ENCODE peak calls at places on chromosomes 16 and 17, in four cellular contexts. V is left ventricle myocardium inferior, A is NT2/D1, K is ACHN. X is an unnamed sample.

GRCh38 chr17:39231091-39231561 is 5.4 kb upstream of the STAC2 start:
- DNase-seq in V (no peak), A (no peak), K (no peak), X (no peak)

GRCh38 chr17:2222901-2223616 is 80.5 kb downstream of the SMG6 start:
- DNase-seq in V (peak), A (no peak), K (no peak), X (peak)

GRCh38 chr17:65102788-65103187 is 34.4 kb upstream of the RGS9 start:
- DNase-seq in V (no peak), A (no peak), K (peak), X (peak)

GRCh38 chr17:79574108-79574507 is 36.7 kb downstream of the RBFOX3 start:
- DNase-seq in V (no peak), A (no peak), K (no peak), X (peak)

GRCh38 chr17:55432358-55433028 is 10.9 kb upstream of the MMD start:
- DNase-seq in V (no peak), A (no peak), K (no peak), X (peak)

GRCh38 chr16:87017388-87018012 is 299.7 kb downstream of the C16orf95 start:
- DNase-seq in V (no peak), A (peak), K (peak), X (peak)

GRCh38 chr17:40331743-40332641 is 23.0 kb downstream of the RARA start:
- DNase-seq in V (peak), A (no peak), K (peak), X (peak)

GRCh38 chr16:68257906-68258800 is 6.2 kb upstream of the SLC7A6 start:
- DNase-seq in V (peak), A (no peak), K (peak), X (peak)

GRCh38 chr16:66483689-66484452 is 56.8 kb downstream of the BEAN1 start:
- DNase-seq in V (peak), A (peak), K (peak), X (peak)

X was measured in kidney tubule cell.